ENCODE peak calls at places on chromosomes 7 and 10, in nine cellular contexts. V is vagina; S is CD8-positive, alpha-beta memory T cell; H is neuronal stem cell; Z is neural progenitor cell; F is effector memory CD4-positive, alpha-beta T cell; R is SJSA1; U is hepatocyte; W is ovary. M is an unnamed sample. For H3K36me3 and H3K9me3, the result is how much of the 10 kb centered on the place peaks cover.

GRCh38 chr7:157150825-157151412 is 12.2 kb downstream of the UBE3C start:
- DNase-seq in V (no peak), S (no peak), H (peak), Z (peak), F (no peak), R (no peak), U (peak), W (no peak), M (no peak)

GRCh38 chr7:149838992-149839408 is 825 bp downstream of the ZNF862 start:
- DNase-seq in V (no peak), S (no peak), H (peak), Z (peak), F (no peak), R (no peak), U (no peak), W (no peak), M (no peak)

GRCh38 chr7:6375346-6376101 is 72.2 kb downstream of the DAGLB start:
- DNase-seq in V (no peak), S (no peak), H (no peak), Z (peak), F (peak), R (peak), U (peak), W (no peak), M (no peak)

GRCh38 chr7:96045919-96046318 is 273.6 kb downstream of the DYNC1I1 start:
- DNase-seq in V (no peak), S (no peak), H (no peak), Z (no peak), F (no peak), R (no peak), U (no peak), W (peak), M (no peak)

GRCh38 chr7:101815826-101816488 is 1.5 kb upstream of the CUX1 start:
- DNase-seq in V (no peak), S (peak), H (peak), Z (peak), F (peak), R (peak), U (peak), W (peak), M (peak)

GRCh38 chr7:99211241-99211602 is 3.3 kb upstream of the KPNA7 start:
- DNase-seq in V (no peak), S (no peak), H (no peak), Z (no peak), F (no peak), R (no peak), U (no peak), W (no peak), M (no peak)

GRCh38 chr7:75879771-75880184 is 944 bp downstream of the RHBDD2 start:
- DNase-seq in V (no peak), S (peak), H (no peak), Z (peak), F (peak), R (peak), U (no peak), W (no peak), M (no peak)

GRCh38 chr10:132605390-132605789 is 67.8 kb downstream of the INPP5A start:
- DNase-seq in V (no peak), S (no peak), H (no peak), Z (no peak), F (no peak), R (no peak), U (no peak), W (peak), M (no peak)

GRCh38 chr10:70742537-70743429 is 42.4 kb downstream of the TBATA start:
- DNase-seq in V (no peak), S (no peak), H (no peak), Z (no peak), F (no peak), R (peak), U (peak), W (no peak), M (peak)

GRCh38 chr10:61565819-61566560 is 96.7 kb upstream of the CABCOCO1 start:
- DNase-seq in V (no peak), S (no peak), H (no peak), Z (no peak), F (no peak), R (no peak), U (no peak), W (no peak), M (no peak)

GRCh38 chr10:43931308-43931930 is 282.7 kb upstream of the ZNF32 start:
- DNase-seq in V (no peak), S (no peak), H (no peak), Z (no peak), F (no peak), R (peak), U (no peak), W (no peak), M (peak)

GRCh38 chr10:42551582-42552187 is 86.7 kb downstream of the ZNF33B start:
- DNase-seq in V (no peak), S (no peak), H (peak), Z (peak), F (no peak), R (peak), U (no peak), W (peak), M (no peak)

GRCh38 chr7:114086906-114087651 is 168.3 kb upstream of the PPP1R3A start:
- DNase-seq in V (no peak), S (no peak), H (peak), Z (peak), F (no peak), R (no peak), U (peak), W (peak), M (no peak)

GRCh38 chr10:11578802-11579255 is 32.6 kb downstream of the USP6NL start:
- DNase-seq in V (no peak), S (no peak), H (no peak), Z (no peak), F (no peak), R (no peak), U (no peak), W (no peak), M (no peak)

GRCh38 chr10:78209987-78210386 is 176.3 kb downstream of the RPS24 start:
- DNase-seq in V (no peak), S (no peak), H (no peak), Z (no peak), F (no peak), R (no peak), U (no peak), W (no peak), M (no peak)

GRCh38 chr10:88106348-88106747 is 242.9 kb downstream of the PTEN start:
- DNase-seq in V (no peak), S (no peak), H (no peak), Z (no peak), F (no peak), R (no peak), U (no peak), W (no peak), M (no peak)

GRCh38 chr10:67306588-67307205 is 380.9 kb downstream of the LRRTM3 start:
- DNase-seq in V (no peak), S (no peak), H (peak), Z (peak), F (no peak), R (peak), U (peak), W (no peak), M (no peak)

GRCh38 chr7:27160147-27160545 is 3.7 kb upstream of the HOXA7 start:
- DNase-seq in V (no peak), S (no peak), H (no peak), Z (no peak), F (no peak), R (no peak), U (peak), W (no peak), M (no peak)

GRCh38 chr7:48170506-48170905 is 752 bp upstream of the ABCA13 start:
- DNase-seq in V (no peak), S (no peak), H (no peak), Z (no peak), F (no peak), R (no peak), U (no peak), W (no peak), M (no peak)

GRCh38 chr7:7272294-7272693 is 90.0 kb downstream of the C1GALT1 start:
- DNase-seq in V (no peak), S (no peak), H (no peak), Z (no peak), F (no peak), R (no peak), U (no peak), W (no peak), M (no peak)

GRCh38 chr10:122163182-122164027 is 107.7 kb upstream of the BTBD16 start:
- DNase-seq in V (no peak), S (no peak), H (peak), Z (peak), F (no peak), R (no peak), U (peak), W (peak), M (peak)

GRCh38 chr7:140238778-140239652 is 62.2 kb upstream of the KDM7A start:
- DNase-seq in V (no peak), S (no peak), H (no peak), Z (no peak), F (no peak), R (no peak), U (peak), W (no peak), M (no peak)

GRCh38 chr7:38630720-38631673 is at the start of gene AMPH:
- DNase-seq in V (no peak), S (no peak), H (peak), Z (peak), F (no peak), R (no peak), U (peak), W (no peak), M (peak)

DNA sequence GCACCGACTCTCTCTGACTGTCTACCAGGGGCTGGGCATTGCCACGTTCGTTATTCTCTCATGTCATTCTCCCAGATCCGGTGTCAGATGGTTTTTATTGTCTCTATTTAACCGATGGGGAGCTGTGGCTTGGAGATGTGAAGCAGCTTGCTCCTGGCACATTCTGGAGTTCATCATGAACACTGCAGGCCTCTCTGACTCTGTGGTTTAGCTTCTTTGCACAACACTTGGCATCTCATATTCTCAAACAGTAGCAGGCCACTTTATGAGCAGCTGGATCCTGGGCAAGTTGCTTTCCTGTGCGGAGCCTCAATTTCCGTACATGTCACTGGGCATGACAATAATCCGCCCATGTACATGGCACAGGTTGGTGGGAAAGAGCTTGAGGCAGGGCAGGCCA is 119.8 kb downstream of the LRRC18 start:
- DNase-seq in V (peak), S (no peak), H (no peak), Z (no peak), F (no peak), R (no peak), U (no peak), W (no peak), M (no peak)
- H3K36me3 ChIP-seq in V (under half), S (under half), H (under half), Z (under half), F (under half), R (under half), U (under half), W (under half), M (under half)

GRCh38 chr7:22156205-22156604 is 200.7 kb downstream of the RAPGEF5 start:
- DNase-seq in V (no peak), S (no peak), H (no peak), Z (no peak), F (no peak), R (no peak), U (no peak), W (no peak), M (peak)
- H3K4me3 ChIP-seq in V (no peak), S (no peak), H (no peak), Z (no peak), F (no peak), R (no peak), U (no peak), W (no peak), M (no peak)

DNA sequence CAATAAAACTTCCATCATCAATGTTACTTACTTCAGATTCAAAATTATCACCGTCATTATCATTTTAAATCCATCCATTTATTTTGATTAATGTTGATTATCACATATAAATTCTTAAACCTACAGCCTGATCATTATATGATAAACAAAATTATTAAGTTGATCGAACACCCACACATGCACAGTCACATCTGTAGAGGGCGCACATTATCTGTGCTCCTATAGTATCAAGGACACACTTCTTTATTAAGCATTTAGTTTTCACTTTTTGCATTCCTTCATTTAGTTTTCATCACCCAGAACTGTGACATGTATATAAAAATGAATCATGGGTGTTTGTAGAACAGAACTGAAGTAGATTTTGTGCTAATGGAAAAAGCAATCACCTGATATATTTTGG is 26.2 kb upstream of the ZNF716 start:
- DNase-seq in V (no peak), S (no peak), H (no peak), Z (no peak), F (no peak), R (no peak), U (no peak), W (no peak), M (no peak)
- H3K9me3 ChIP-seq in V (under half), S (under half), H (under half), Z (under half), F (under half), R (under half), U (under half), W (under half), M (under half)

DNA sequence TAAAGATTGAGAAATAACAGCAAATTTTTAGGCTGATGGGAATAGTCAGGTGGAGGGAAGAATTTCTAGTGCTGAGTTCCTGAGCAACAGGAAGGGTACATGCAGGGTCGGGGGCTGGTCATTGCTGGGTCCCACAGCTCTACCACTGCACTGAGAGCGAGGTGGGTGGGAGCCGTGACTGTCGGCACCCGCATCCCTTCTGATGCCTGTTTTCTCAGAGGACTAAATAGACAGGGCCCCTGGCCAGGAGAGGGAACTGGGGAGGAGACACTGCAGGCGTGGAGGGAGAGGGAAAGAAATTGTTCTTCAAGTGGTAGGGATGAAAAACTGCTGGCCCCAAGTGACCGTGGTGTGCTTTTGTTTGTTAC is 7.3 kb downstream of the GTPBP4 start:
- DNase-seq in V (no peak), S (no peak), H (no peak), Z (no peak), F (no peak), R (no peak), U (no peak), W (no peak), M (no peak)
- H3K36me3 ChIP-seq in V (under half), S (half or more), H (under half), Z (under half), F (half or more), R (half or more), U (under half), W (under half), M (half or more)